ENCODE peak calls at places on chromosome 3, in four cellular contexts. L, P, Y and E are unnamed samples.

GRCh38 chr3:25663324-25664065 is 1.2 kb downstream of the TOP2B start:
- DNase-seq in L (peak), P (no peak), Y (no peak), E (no peak)

GRCh38 chr3:136671921-136672320 is 80.3 kb downstream of the STAG1 start:
- DNase-seq in L (no peak), P (peak), Y (no peak), E (no peak)

GRCh38 chr3:72100062-72100511 is 315.1 kb upstream of the PROK2 start:
- DNase-seq in L (no peak), P (no peak), Y (no peak), E (peak)

GRCh38 chr3:121153851-121154250 is 245.8 kb downstream of the STXBP5L start:
- DNase-seq in L (no peak), P (no peak), Y (no peak), E (no peak)

GRCh38 chr3:156817931-156818765 is 8.0 kb upstream of the LEKR1 start:
- DNase-seq in L (peak), P (no peak), Y (no peak), E (no peak)

GRCh38 chr3:172562881-172563835 is 39.9 kb upstream of the TNFSF10 start:
- DNase-seq in L (peak), P (peak), Y (no peak), E (no peak)

GRCh38 chr3:143750856-143751255 is 97.4 kb downstream of the SLC9A9 start:
- DNase-seq in L (no peak), P (no peak), Y (no peak), E (no peak)

GRCh38 chr3:76943058-76943457 is 96.8 kb upstream of the ROBO2 start:
- DNase-seq in L (no peak), P (no peak), Y (no peak), E (no peak)

GRCh38 chr3:10531031-10531430 is 25.6 kb upstream of the ATP2B2 start:
- DNase-seq in L (no peak), P (no peak), Y (no peak), E (no peak)

GRCh38 chr3:33144433-33144832 is 30.6 kb downstream of the CRTAP start:
- DNase-seq in L (no peak), P (no peak), Y (peak), E (peak)

GRCh38 chr3:38829404-38829803 is 13.4 kb upstream of the SCN10A start:
- DNase-seq in L (no peak), P (peak), Y (no peak), E (no peak)

GRCh38 chr3:153257673-153258351 is 95.8 kb downstream of the RAP2B start:
- DNase-seq in L (no peak), P (no peak), Y (no peak), E (no peak)

GRCh38 chr3:172905480-172905850 is 154.9 kb downstream of the ECT2 start:
- DNase-seq in L (no peak), P (no peak), Y (no peak), E (no peak)

GRCh38 chr3:124467980-124468902 is 262.0 kb upstream of the UMPS start:
- DNase-seq in L (no peak), P (no peak), Y (no peak), E (peak)

GRCh38 chr3:32082727-32083126 is 23.7 kb upstream of the GPD1L start:
- DNase-seq in L (no peak), P (no peak), Y (no peak), E (peak)

GRCh38 chr3:58048301-58048700 is 40.1 kb downstream of the FLNB start:
- DNase-seq in L (peak), P (no peak), Y (no peak), E (peak)

GRCh38 chr3:52345521-52346110 is 29.5 kb downstream of the DNAH1 start:
- DNase-seq in L (no peak), P (no peak), Y (no peak), E (no peak)

GRCh38 chr3:45208587-45208986 is 17.5 kb downstream of the TMEM158 start:
- DNase-seq in L (no peak), P (no peak), Y (no peak), E (no peak)

GRCh38 chr3:68779261-68779660 is 153.1 kb downstream of the TAFA4 start:
- DNase-seq in L (no peak), P (no peak), Y (no peak), E (no peak)

GRCh38 chr3:128400683-128401082 is 66.0 kb downstream of the DNAJB8 start:
- DNase-seq in L (no peak), P (no peak), Y (no peak), E (no peak)

GRCh38 chr3:50372349-50372748 is 13.0 kb upstream of the TMEM115 start:
- DNase-seq in L (no peak), P (no peak), Y (no peak), E (no peak)

GRCh38 chr3:76063811-76064210 is 278.5 kb upstream of the ZNF717 start:
- DNase-seq in L (no peak), P (no peak), Y (no peak), E (no peak)

GRCh38 chr3:173065543-173065970 is 75.5 kb downstream of the SPATA16 start:
- DNase-seq in L (no peak), P (no peak), Y (no peak), E (no peak)

GRCh38 chr3:30578479-30578878 is 27.9 kb upstream of the TGFBR2 start:
- DNase-seq in L (peak), P (peak), Y (no peak), E (no peak)

GRCh38 chr3:128794788-128795649 is 69.0 kb downstream of the RAB7A start:
- DNase-seq in L (no peak), P (no peak), Y (peak), E (peak)

GRCh38 chr3:106431698-106432097 is 562.9 kb upstream of the CBLB start:
- DNase-seq in L (no peak), P (no peak), Y (no peak), E (no peak)

GRCh38 chr3:11636372-11636760 is 7.3 kb downstream of the VGLL4 start:
- DNase-seq in L (no peak), P (no peak), Y (no peak), E (no peak)

GRCh38 chr3:129944709-129945108 is 29.8 kb upstream of the TRH start:
- DNase-seq in L (no peak), P (no peak), Y (no peak), E (no peak)

GRCh38 chr3:8845641-8846040 is 76.2 kb upstream of the OXTR start:
- DNase-seq in L (peak), P (no peak), Y (no peak), E (no peak)

GRCh38 chr3:37074178-37074577 is 80.9 kb downstream of the MLH1 start:
- DNase-seq in L (no peak), P (no peak), Y (no peak), E (no peak)

GRCh38 chr3:37075955-37076354 is 82.6 kb downstream of the MLH1 start:
- DNase-seq in L (no peak), P (no peak), Y (no peak), E (no peak)

GRCh38 chr3:37071921-37072320 is 78.6 kb downstream of the MLH1 start:
- DNase-seq in L (no peak), P (no peak), Y (no peak), E (no peak)

GRCh38 chr3:37068031-37068430 is 74.7 kb downstream of the MLH1 start:
- DNase-seq in L (no peak), P (no peak), Y (no peak), E (no peak)

DNA sequence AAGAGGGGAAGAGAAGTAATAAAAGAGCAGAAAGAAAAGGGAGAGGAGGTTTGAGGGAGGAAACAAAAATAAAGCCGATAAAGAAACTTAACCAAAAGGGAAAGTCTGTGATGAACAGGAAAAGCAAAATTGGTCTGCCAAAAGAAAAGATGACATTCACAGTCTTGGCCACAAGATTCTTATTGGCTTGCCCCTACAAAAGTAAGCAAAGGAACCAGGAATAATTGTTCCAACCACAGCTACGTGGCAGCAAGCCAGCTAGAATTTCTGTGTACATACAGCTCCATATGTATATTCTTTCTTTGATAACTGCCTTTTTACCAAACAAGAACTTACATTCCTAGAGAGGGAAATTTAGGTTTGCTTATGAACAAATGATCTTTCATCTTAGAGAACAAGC is 79.6 kb downstream of the MLH1 start:
- DNase-seq in L (no peak), P (no peak), Y (no peak), E (no peak)
- H3K4me3 ChIP-seq in L (no peak), P (no peak), Y (no peak), E (no peak)

GRCh38 chr3:42588625-42589024 is 2.0 kb upstream of the SS18L2 start:
- DNase-seq in L (no peak), P (no peak), Y (no peak), E (no peak)

GRCh38 chr3:42589382-42590109 is 1.1 kb upstream of the SS18L2 start:
- DNase-seq in L (no peak), P (no peak), Y (no peak), E (no peak)

GRCh38 chr3:42590989-42591756 is 513 bp downstream of the SS18L2 start:
- DNase-seq in L (no peak), P (no peak), Y (no peak), E (peak)

GRCh38 chr3:42593635-42594034 is 3.0 kb downstream of the SS18L2 start:
- DNase-seq in L (no peak), P (no peak), Y (no peak), E (no peak)

DNA sequence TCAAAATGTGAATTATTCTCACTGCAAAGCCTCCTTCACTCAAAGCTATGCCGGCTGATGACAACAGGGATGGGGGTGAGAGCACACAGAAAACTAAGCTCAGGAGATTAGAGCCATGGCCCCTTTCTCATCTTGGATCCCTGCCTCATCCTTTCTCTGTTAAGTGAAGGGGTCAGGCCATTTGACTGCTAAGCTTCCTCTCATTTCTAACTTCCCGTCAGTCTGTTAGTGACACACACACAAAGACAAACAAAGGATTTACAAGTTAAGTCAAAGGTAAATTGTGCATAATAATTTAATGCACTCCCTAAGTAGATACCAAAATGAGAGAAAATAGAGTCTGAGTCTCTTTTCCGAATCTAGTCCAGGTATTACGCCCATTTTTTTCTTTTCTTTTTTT is 1.2 kb downstream of the SS18L2 start:
- DNase-seq in L (no peak), P (no peak), Y (no peak), E (no peak)
- H3K4me3 ChIP-seq in L (peak), P (peak), Y (peak), E (no peak)

GRCh38 chr3:182081096-182081495 is 369.4 kb downstream of the SOX2 start:
- DNase-seq in L (no peak), P (no peak), Y (no peak), E (no peak)

GRCh38 chr3:182083112-182083511 is 371.4 kb downstream of the SOX2 start:
- DNase-seq in L (peak), P (no peak), Y (no peak), E (no peak)

GRCh38 chr3:182078314-182078713 is 366.6 kb downstream of the SOX2 start:
- DNase-seq in L (no peak), P (no peak), Y (no peak), E (no peak)

GRCh38 chr3:182078929-182079328 is 367.2 kb downstream of the SOX2 start:
- DNase-seq in L (no peak), P (no peak), Y (no peak), E (no peak)
- H3K4me3 ChIP-seq in L (no peak), P (no peak), Y (no peak), E (no peak)

GRCh38 chr3:195443391-195443989 is 670 bp upstream of the ACAP2 start:
- DNase-seq in L (no peak), P (no peak), Y (no peak), E (no peak)
- H3K4me3 ChIP-seq in L (peak), P (peak), Y (peak), E (no peak)

GRCh38 chr3:99862208-99862607 is 44.5 kb downstream of the CMSS1 start:
- DNase-seq in L (peak), P (peak), Y (no peak), E (no peak)

GRCh38 chr3:99861216-99861615 is 43.6 kb downstream of the CMSS1 start:
- DNase-seq in L (no peak), P (no peak), Y (no peak), E (no peak)

GRCh38 chr3:99858461-99858860 is 40.8 kb downstream of the CMSS1 start:
- DNase-seq in L (no peak), P (no peak), Y (no peak), E (no peak)

GRCh38 chr3:99857278-99857677 is 39.6 kb downstream of the CMSS1 start:
- DNase-seq in L (no peak), P (no peak), Y (no peak), E (no peak)

DNA sequence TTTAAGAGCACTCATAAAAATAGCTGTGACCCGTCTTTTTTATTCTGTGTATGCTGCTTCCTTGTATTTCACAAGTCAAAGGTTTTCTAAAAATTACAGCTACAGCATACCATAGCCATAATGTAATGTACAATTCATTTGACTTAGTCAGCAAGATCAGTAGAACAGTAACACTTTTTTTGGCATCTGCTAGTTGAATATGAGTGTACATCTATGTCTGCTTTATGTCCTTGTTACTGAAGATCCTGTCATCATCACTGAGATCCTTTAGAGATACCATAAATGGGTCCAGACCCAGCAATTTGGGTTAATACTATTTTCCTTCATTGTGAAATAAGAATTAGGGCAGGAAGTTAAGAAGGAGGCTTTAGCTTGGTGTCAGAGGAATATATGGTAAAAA is 42.2 kb downstream of the CMSS1 start:
- DNase-seq in L (peak), P (peak), Y (no peak), E (no peak)
- H3K4me3 ChIP-seq in L (no peak), P (no peak), Y (no peak), E (no peak)